ENCODE peak calls at places on chromosomes 5 and 9, in four cellular contexts. P, H, I and T are unnamed samples. For H3K36me3, H3K9me3 and H3K4me1, the result is how much of the 10 kb centered on the place peaks cover.

GRCh38 chr5:137073192-137073591 is 425.9 kb downstream of the SPOCK1 start:
- DNase-seq in P (no peak), H (no peak), I (no peak), T (no peak)

GRCh38 chr5:120767171-120767820 is 303.2 kb downstream of the PRR16 start:
- DNase-seq in P (no peak), I (no peak), H (no peak), T (no peak)

GRCh38 chr9:84953797-84954695 is 284.5 kb downstream of the NTRK2 start:
- DNase-seq in H (peak), P (peak), I (peak), T (peak)

GRCh38 chr5:120465281-120465961 is 1.3 kb downstream of the PRR16 start:
- DNase-seq in I (no peak), P (no peak), H (peak), T (no peak)

GRCh38 chr9:123544007-123544827 is 188.2 kb downstream of the CRB2 start:
- DNase-seq in I (peak), P (peak), H (peak), T (no peak)

GRCh38 chr5:180494510-180495181 is 467 bp downstream of the CNOT6 start:
- DNase-seq in I (peak), P (no peak), H (peak), T (peak)

GRCh38 chr5:123178693-123179092 is 89.7 kb downstream of the PRDM6 start:
- DNase-seq in I (no peak), H (no peak), P (no peak), T (no peak)

GRCh38 chr9:133835273-133835901 is 97.2 kb upstream of the SARDH start:
- DNase-seq in P (no peak), I (peak), H (no peak), T (no peak)

GRCh38 chr5:88818296-88818695 is 64.7 kb downstream of the MEF2C start:
- DNase-seq in H (no peak), I (no peak), P (no peak), T (no peak)

GRCh38 chr5:159906957-159907356 is 9.3 kb upstream of the ADRA1B start:
- DNase-seq in P (no peak), H (peak), I (no peak), T (no peak)

GRCh38 chr9:98488578-98489312 is 220.0 kb downstream of the GABBR2 start:
- DNase-seq in H (peak), P (no peak), I (no peak), T (peak)

GRCh38 chr9:100428871-100429654 is 2.1 kb downstream of the MSANTD3 start:
- DNase-seq in H (peak), I (peak), P (peak), T (no peak)

GRCh38 chr9:136693490-136694162 is 6.4 kb upstream of the AGPAT2 start:
- DNase-seq in P (peak), H (peak), I (no peak), T (peak)

GRCh38 chr9:79346350-79347020 is 225.3 kb upstream of the TLE4 start:
- DNase-seq in P (no peak), I (no peak), H (no peak), T (no peak)

GRCh38 chr5:80793354-80793753 is 138.6 kb upstream of the DHFR start:
- DNase-seq in I (no peak), P (no peak), H (no peak), T (no peak)

GRCh38 chr5:157670662-157671591 is at the start of gene C5orf52:
- DNase-seq in I (no peak), H (peak), P (no peak), T (no peak)

DNA sequence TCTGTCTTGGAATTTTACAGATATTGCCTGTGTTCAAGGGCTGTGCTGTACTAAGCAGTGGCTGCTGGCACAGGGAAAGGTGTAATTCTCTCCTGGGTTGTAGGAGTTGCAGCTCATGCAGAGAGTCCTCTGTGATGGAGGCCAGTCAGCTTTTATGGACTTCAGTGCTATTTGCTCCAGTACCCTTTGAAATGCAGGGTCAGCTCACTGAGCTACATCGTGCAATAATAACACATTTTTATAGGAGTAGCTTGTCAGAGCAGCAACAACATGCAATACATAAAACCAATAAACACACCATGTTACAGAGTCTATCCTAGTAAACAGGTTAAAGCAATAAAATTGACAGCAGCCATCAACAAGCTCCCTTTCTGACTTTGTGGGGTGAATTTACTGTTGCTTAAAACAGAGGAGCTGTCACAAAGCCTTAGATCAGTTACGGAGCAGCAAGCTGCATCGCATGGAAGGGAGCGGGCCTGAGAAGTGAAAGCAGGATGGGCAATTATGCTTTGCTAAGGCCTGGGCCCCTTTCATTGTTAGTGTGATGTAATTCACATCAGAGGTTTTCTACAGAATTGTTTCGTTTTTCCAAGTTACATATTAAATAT is 16.8 kb downstream of the CD180 start:
- DNase-seq in P (no peak), H (no peak), I (no peak), T (no peak)
- H3K36me3 ChIP-seq in P (under half), H (under half), I (under half), T (under half)

GRCh38 chr5:2891781-2892180 is 140.3 kb upstream of the IRX2 start:
- DNase-seq in I (no peak), P (no peak), H (no peak), T (no peak)
- H3K9me3 ChIP-seq in I (under half), P (under half), H (under half), T (under half)

GRCh38 chr5:1110260-1110929 is 1.5 kb downstream of the SLC12A7 start:
- DNase-seq in H (no peak), P (no peak), I (no peak), T (no peak)
- H3K4me1 ChIP-seq in H (under half), P (under half), I (under half), T (under half)

GRCh38 chr9:92723299-92723625 is 41.4 kb downstream of the BICD2 start:
- DNase-seq in I (no peak), P (no peak), H (no peak), T (peak)
- H3K36me3 ChIP-seq in I (half or more), P (under half), H (under half), T (under half)

GRCh38 chr9:77023726-77024125 is 4.3 kb downstream of the FOXB2 start:
- DNase-seq in H (no peak), I (no peak), P (no peak), T (no peak)
- H3K9me3 ChIP-seq in H (under half), I (under half), P (under half), T (under half)

DNA sequence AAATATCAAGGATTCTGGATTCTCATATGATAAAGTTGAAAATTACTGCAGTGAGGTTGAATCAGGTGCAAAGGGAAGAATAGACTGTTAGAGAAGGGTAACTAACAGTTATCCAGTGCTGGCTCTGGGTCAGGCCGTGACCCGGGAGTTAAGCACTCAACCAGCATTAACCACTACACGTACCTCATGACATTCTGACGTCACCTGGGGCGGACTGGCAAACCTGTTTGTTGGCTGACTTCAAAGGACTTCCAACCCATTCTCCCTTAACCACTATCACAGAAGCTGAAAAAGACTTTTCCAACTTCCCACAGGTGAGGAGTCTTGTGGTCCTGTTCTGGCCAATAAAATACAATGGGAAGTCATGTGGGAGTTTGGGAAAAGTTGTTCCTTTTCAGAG is 268.9 kb downstream of the ENC1 start:
- DNase-seq in I (no peak), P (no peak), H (no peak), T (no peak)
- H3K4me1 ChIP-seq in I (under half), P (under half), H (under half), T (under half)

DNA sequence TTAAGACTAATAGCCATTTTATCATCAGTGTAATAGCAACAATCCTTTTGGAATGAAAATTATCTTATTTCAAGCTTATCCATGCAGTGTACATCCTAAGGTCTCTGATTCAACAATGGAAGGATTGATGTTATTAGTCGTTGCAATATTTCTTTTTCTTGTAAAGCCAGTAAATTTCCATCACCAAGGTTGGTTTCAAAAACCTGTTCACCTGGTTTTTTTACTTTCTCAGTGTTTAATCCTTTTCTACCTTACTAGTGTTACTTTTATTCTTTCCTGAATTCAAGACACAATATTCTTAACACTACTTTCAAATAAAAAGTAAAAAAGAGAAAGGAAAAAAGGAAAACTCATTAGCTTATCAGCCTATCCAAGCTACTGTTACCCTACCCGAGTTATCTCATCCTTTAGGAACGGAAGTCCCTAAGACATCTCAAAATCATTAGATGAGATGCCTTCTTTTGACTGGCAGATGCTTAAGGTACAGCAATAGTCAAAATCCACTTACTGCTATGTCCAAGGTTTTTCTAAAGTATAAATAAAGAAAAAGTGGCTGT is 5.4 kb downstream of the ZFR start:
- DNase-seq in P (no peak), I (no peak), H (no peak), T (no peak)
- H3K36me3 ChIP-seq in P (under half), I (half or more), H (under half), T (under half)

GRCh38 chr9:96769989-96770388 is 7.9 kb downstream of the ZNF510 start:
- DNase-seq in P (no peak), H (no peak), I (no peak), T (no peak)

GRCh38 chr9:96766199-96766598 is 11.7 kb downstream of the ZNF510 start:
- DNase-seq in I (no peak), H (no peak), P (no peak), T (no peak)

GRCh38 chr9:96771124-96771523 is 6.8 kb downstream of the ZNF510 start:
- DNase-seq in H (no peak), P (no peak), I (no peak), T (no peak)
- H3K9me3 ChIP-seq in H (half or more), P (under half), I (under half), T (under half)

GRCh38 chr5:163357636-163358035 is 79.8 kb upstream of the CCNG1 start:
- DNase-seq in P (no peak), H (no peak), I (no peak), T (no peak)
- H3K4me1 ChIP-seq in P (under half), H (under half), I (under half), T (under half)

GRCh38 chr9:127458921-127459320 is 7.6 kb downstream of the LRSAM1 start:
- DNase-seq in H (no peak), I (peak), P (no peak), T (peak)
- H3K36me3 ChIP-seq in H (under half), I (under half), P (under half), T (under half)